ENCODE peak calls at places on chromosomes 5 and 9, in six cellular contexts. One of them, this sample, is unnamed.

GRCh38 chr5:140631831-140632365 is 1.1 kb downstream of the CD14 start:
- DNase-seq in EL: no peak
- DNase-seq in T-helper 1 cell: no peak
- DNase-seq in astrocyte of the spinal cord: no peak
- DNase-seq in GM20000: peak
- DNase-seq in fibroblast of gingiva: no peak
- DNase-seq in this sample: no peak

GRCh38 chr9:31740705-31741104 is 643.7 kb upstream of the ACO1 start:
- DNase-seq in EL: no peak
- DNase-seq in T-helper 1 cell: no peak
- DNase-seq in astrocyte of the spinal cord: no peak
- DNase-seq in GM20000: no peak
- DNase-seq in fibroblast of gingiva: no peak
- DNase-seq in this sample: no peak

GRCh38 chr9:121286973-121287721 is 19.2 kb downstream of the GSN start:
- DNase-seq in EL: peak
- DNase-seq in T-helper 1 cell: no peak
- DNase-seq in astrocyte of the spinal cord: peak
- DNase-seq in GM20000: no peak
- DNase-seq in fibroblast of gingiva: peak
- DNase-seq in this sample: no peak

GRCh38 chr5:121304838-121305237 is 546.8 kb upstream of the FTMT start:
- DNase-seq in EL: no peak
- DNase-seq in T-helper 1 cell: no peak
- DNase-seq in astrocyte of the spinal cord: no peak
- DNase-seq in GM20000: no peak
- DNase-seq in fibroblast of gingiva: no peak
- DNase-seq in this sample: no peak

GRCh38 chr9:131590449-131590848 is 45.1 kb downstream of the PRRT1B start:
- DNase-seq in EL: no peak
- DNase-seq in T-helper 1 cell: no peak
- DNase-seq in astrocyte of the spinal cord: no peak
- DNase-seq in GM20000: no peak
- DNase-seq in fibroblast of gingiva: no peak
- DNase-seq in this sample: no peak

GRCh38 chr9:7976167-7976755 is 176.7 kb upstream of the DMAC1 start:
- DNase-seq in EL: no peak
- DNase-seq in T-helper 1 cell: peak
- DNase-seq in astrocyte of the spinal cord: peak
- DNase-seq in GM20000: peak
- DNase-seq in fibroblast of gingiva: no peak
- DNase-seq in this sample: peak

GRCh38 chr9:128494108-128494742 is 10.3 kb upstream of the GLE1 start:
- DNase-seq in EL: no peak
- DNase-seq in T-helper 1 cell: no peak
- DNase-seq in astrocyte of the spinal cord: peak
- DNase-seq in GM20000: no peak
- DNase-seq in fibroblast of gingiva: no peak
- DNase-seq in this sample: no peak

GRCh38 chr5:157107508-157107907 is 1.3 kb downstream of the HAVCR2 start:
- DNase-seq in EL: no peak
- DNase-seq in T-helper 1 cell: no peak
- DNase-seq in astrocyte of the spinal cord: no peak
- DNase-seq in GM20000: no peak
- DNase-seq in fibroblast of gingiva: no peak
- DNase-seq in this sample: no peak

GRCh38 chr9:93292288-93292615 is 108.3 kb downstream of the WNK2 start:
- DNase-seq in EL: no peak
- DNase-seq in T-helper 1 cell: no peak
- DNase-seq in astrocyte of the spinal cord: no peak
- DNase-seq in GM20000: peak
- DNase-seq in fibroblast of gingiva: no peak
- DNase-seq in this sample: no peak

GRCh38 chr5:177527595-177527994 is 10.8 kb upstream of the DDX41 start:
- DNase-seq in EL: no peak
- DNase-seq in T-helper 1 cell: no peak
- DNase-seq in astrocyte of the spinal cord: no peak
- DNase-seq in GM20000: no peak
- DNase-seq in fibroblast of gingiva: no peak
- DNase-seq in this sample: no peak

GRCh38 chr9:110604101-110604710 is 24.7 kb upstream of the SVEP1 start:
- DNase-seq in EL: no peak
- DNase-seq in T-helper 1 cell: no peak
- DNase-seq in astrocyte of the spinal cord: no peak
- DNase-seq in GM20000: no peak
- DNase-seq in fibroblast of gingiva: no peak
- DNase-seq in this sample: no peak

GRCh38 chr5:179596421-179596820 is 27.1 kb downstream of the HNRNPH1 start:
- DNase-seq in EL: no peak
- DNase-seq in T-helper 1 cell: no peak
- DNase-seq in astrocyte of the spinal cord: no peak
- DNase-seq in GM20000: no peak
- DNase-seq in fibroblast of gingiva: no peak
- DNase-seq in this sample: no peak

GRCh38 chr5:25006734-25007133 is 362.0 kb upstream of the CDH10 start:
- DNase-seq in EL: no peak
- DNase-seq in T-helper 1 cell: no peak
- DNase-seq in astrocyte of the spinal cord: peak
- DNase-seq in GM20000: no peak
- DNase-seq in fibroblast of gingiva: no peak
- DNase-seq in this sample: peak

GRCh38 chr5:109837226-109837861 is 147.6 kb downstream of the MAN2A1 start:
- DNase-seq in EL: no peak
- DNase-seq in T-helper 1 cell: no peak
- DNase-seq in astrocyte of the spinal cord: peak
- DNase-seq in GM20000: no peak
- DNase-seq in fibroblast of gingiva: no peak
- DNase-seq in this sample: no peak

GRCh38 chr9:73863924-73864323 is 633.2 kb upstream of the RORB start:
- DNase-seq in EL: no peak
- DNase-seq in T-helper 1 cell: no peak
- DNase-seq in astrocyte of the spinal cord: peak
- DNase-seq in GM20000: no peak
- DNase-seq in fibroblast of gingiva: no peak
- DNase-seq in this sample: no peak

GRCh38 chr5:16889203-16889971 is 46.7 kb downstream of the MYO10 start:
- DNase-seq in EL: peak
- DNase-seq in T-helper 1 cell: no peak
- DNase-seq in astrocyte of the spinal cord: peak
- DNase-seq in GM20000: no peak
- DNase-seq in fibroblast of gingiva: peak
- DNase-seq in this sample: no peak

GRCh38 chr5:77743181-77743580 is 33.0 kb downstream of the TBCA start:
- DNase-seq in EL: peak
- DNase-seq in T-helper 1 cell: no peak
- DNase-seq in astrocyte of the spinal cord: peak
- DNase-seq in GM20000: no peak
- DNase-seq in fibroblast of gingiva: no peak
- DNase-seq in this sample: no peak

GRCh38 chr9:78044886-78045285 is 13.3 kb upstream of the GNAQ start:
- DNase-seq in EL: no peak
- DNase-seq in T-helper 1 cell: no peak
- DNase-seq in astrocyte of the spinal cord: no peak
- DNase-seq in GM20000: no peak
- DNase-seq in fibroblast of gingiva: no peak
- DNase-seq in this sample: no peak

GRCh38 chr9:112076814-112077213 is 98.3 kb downstream of the SUSD1 start:
- DNase-seq in EL: no peak
- DNase-seq in T-helper 1 cell: no peak
- DNase-seq in astrocyte of the spinal cord: no peak
- DNase-seq in GM20000: peak
- DNase-seq in fibroblast of gingiva: no peak
- DNase-seq in this sample: no peak